ENCODE peak calls at places on chromosomes 6 and 20, in six cellular contexts. J is NCI-H1105 treated with DMSO at 0.1 percent for 48 hours; R is aorta; G is stimulated activated CD4-positive, alpha-beta T cell treated with anti-CD3 and anti-CD28 coated beads, Interleukin-15, amount 100 ng/mL, for 24 hours; O is caudate nucleus; E is M059J. P is an unnamed sample.

GRCh38 chr6:67129780-67130179 is 1422.8 kb upstream of the EYS start:
- DNase-seq in J (no peak), R (no peak), G (no peak), O (no peak), E (peak; percentile 41), P (no peak)

GRCh38 chr20:62591591-62591990 is 50.7 kb upstream of the SLCO4A1 start:
- DNase-seq in J (no peak), R (no peak), G (no peak), O (no peak), E (no peak), P (no peak)

GRCh38 chr20:1894471-1894950 is 696 bp upstream of the SIRPA start:
- DNase-seq in J (peak; percentile 62), R (peak; percentile 90), G (peak; percentile 42), O (peak; percentile 61), E (peak; percentile 74), P (no peak)

GRCh38 chr6:98787401-98787800 is 47.0 kb upstream of the POU3F2 start:
- DNase-seq in J (peak; percentile 98), R (no peak), G (no peak), O (no peak), E (no peak), P (no peak)

GRCh38 chr6:140774080-140774505 is 1358.6 kb upstream of the GJE1 start:
- DNase-seq in J (no peak), R (no peak), G (no peak), O (no peak), E (peak; percentile 89), P (no peak)

GRCh38 chr6:46395530-46395929 is 95.7 kb downstream of the RCAN2 start:
- DNase-seq in J (no peak), R (no peak), G (no peak), O (no peak), E (no peak), P (no peak)

GRCh38 chr20:53081916-53082863 is 110.0 kb downstream of the TSHZ2 start:
- DNase-seq in J (no peak), R (no peak), G (no peak), O (no peak), E (peak; percentile 79), P (no peak)

GRCh38 chr20:47749367-47749766 is 35.9 kb downstream of the SULF2 start:
- DNase-seq in J (no peak), R (no peak), G (no peak), O (no peak), E (no peak), P (no peak)

P was measured in CD8-positive, alpha-beta memory T cell.